ENCODE peak calls at places on chromosomes 3 and 15, in ten cellular contexts. One of them, this sample, is unnamed.

GRCh38 chr3:170128259-170128976 is 53.1 kb downstream of the PHC3 start:
- DNase-seq in NCI-H345: no peak
- DNase-seq in breast epithelium: no peak
- DNase-seq in AG10803: no peak
- DNase-seq in neural progenitor cell: no peak
- DNase-seq in HCEC 1CT: no peak
- DNase-seq in NCI-H1436: no peak
- DNase-seq in Calu3: no peak
- DNase-seq in A549: no peak
- DNase-seq in fibroblast of villous mesenchyme: peak; percentile 28
- DNase-seq in this sample: no peak

GRCh38 chr3:62201438-62202035 is 171.8 kb downstream of the FEZF2 start:
- DNase-seq in NCI-H345: peak; percentile 6
- DNase-seq in breast epithelium: no peak
- DNase-seq in AG10803: peak; percentile 39
- DNase-seq in neural progenitor cell: peak; percentile 49
- DNase-seq in HCEC 1CT: peak; percentile 17
- DNase-seq in NCI-H1436: no peak
- DNase-seq in Calu3: peak; percentile 18
- DNase-seq in A549: peak; percentile 6
- DNase-seq in fibroblast of villous mesenchyme: peak; percentile 39
- DNase-seq in this sample: peak; percentile 65

GRCh38 chr3:129597087-129597791 is 9.2 kb downstream of the PLXND1 start:
- DNase-seq in NCI-H345: no peak
- DNase-seq in breast epithelium: no peak
- DNase-seq in AG10803: peak; percentile 65
- DNase-seq in neural progenitor cell: no peak
- DNase-seq in HCEC 1CT: no peak
- DNase-seq in NCI-H1436: no peak
- DNase-seq in Calu3: no peak
- DNase-seq in A549: no peak
- DNase-seq in fibroblast of villous mesenchyme: peak; percentile 75
- DNase-seq in this sample: peak; percentile 69

GRCh38 chr3:5376761-5377160 is 189.3 kb downstream of the EDEM1 start:
- DNase-seq in NCI-H345: peak; percentile 77
- DNase-seq in breast epithelium: no peak
- DNase-seq in AG10803: no peak
- DNase-seq in neural progenitor cell: peak; percentile 49
- DNase-seq in HCEC 1CT: no peak
- DNase-seq in NCI-H1436: peak; percentile 7
- DNase-seq in Calu3: peak; percentile 52
- DNase-seq in A549: no peak
- DNase-seq in fibroblast of villous mesenchyme: no peak
- DNase-seq in this sample: no peak

GRCh38 chr3:176430244-176430893 is 766.9 kb downstream of the TBL1XR1 start:
- DNase-seq in NCI-H345: peak; percentile 30
- DNase-seq in breast epithelium: no peak
- DNase-seq in AG10803: peak; percentile 67
- DNase-seq in neural progenitor cell: peak; percentile 33
- DNase-seq in HCEC 1CT: peak; percentile 59
- DNase-seq in NCI-H1436: peak; percentile 52
- DNase-seq in Calu3: peak; percentile 24
- DNase-seq in A549: peak; percentile 29
- DNase-seq in fibroblast of villous mesenchyme: peak; percentile 53
- DNase-seq in this sample: peak; percentile 76

GRCh38 chr3:39989746-39990145 is 180.3 kb downstream of the MYRIP start:
- DNase-seq in NCI-H345: no peak
- DNase-seq in breast epithelium: no peak
- DNase-seq in AG10803: no peak
- DNase-seq in neural progenitor cell: no peak
- DNase-seq in HCEC 1CT: no peak
- DNase-seq in NCI-H1436: no peak
- DNase-seq in Calu3: no peak
- DNase-seq in A549: no peak
- DNase-seq in fibroblast of villous mesenchyme: no peak
- DNase-seq in this sample: no peak

GRCh38 chr15:58244546-58244945 is 106.4 kb downstream of the AQP9 start:
- DNase-seq in NCI-H345: no peak
- DNase-seq in breast epithelium: no peak
- DNase-seq in AG10803: no peak
- DNase-seq in neural progenitor cell: no peak
- DNase-seq in HCEC 1CT: no peak
- DNase-seq in NCI-H1436: no peak
- DNase-seq in Calu3: no peak
- DNase-seq in A549: no peak
- DNase-seq in fibroblast of villous mesenchyme: no peak
- DNase-seq in this sample: no peak

GRCh38 chr15:99019558-99020540 is 12.3 kb upstream of the PGPEP1L start:
- DNase-seq in NCI-H345: no peak
- DNase-seq in breast epithelium: no peak
- DNase-seq in AG10803: peak; percentile 86
- DNase-seq in neural progenitor cell: no peak
- DNase-seq in HCEC 1CT: peak; percentile 74
- DNase-seq in NCI-H1436: no peak
- DNase-seq in Calu3: no peak
- DNase-seq in A549: peak; percentile 48
- DNase-seq in fibroblast of villous mesenchyme: peak; percentile 45
- DNase-seq in this sample: peak; percentile 73

GRCh38 chr3:70108546-70108945 is 109.0 kb downstream of the SAMMSON start:
- DNase-seq in NCI-H345: no peak
- DNase-seq in breast epithelium: no peak
- DNase-seq in AG10803: no peak
- DNase-seq in neural progenitor cell: peak; percentile 45
- DNase-seq in HCEC 1CT: no peak
- DNase-seq in NCI-H1436: no peak
- DNase-seq in Calu3: no peak
- DNase-seq in A549: no peak
- DNase-seq in fibroblast of villous mesenchyme: no peak
- DNase-seq in this sample: no peak

GRCh38 chr3:105516972-105517371 is 150.3 kb downstream of the ALCAM start:
- DNase-seq in NCI-H345: no peak
- DNase-seq in breast epithelium: no peak
- DNase-seq in AG10803: no peak
- DNase-seq in neural progenitor cell: peak; percentile 29
- DNase-seq in HCEC 1CT: no peak
- DNase-seq in NCI-H1436: no peak
- DNase-seq in Calu3: no peak
- DNase-seq in A549: peak; percentile 29
- DNase-seq in fibroblast of villous mesenchyme: no peak
- DNase-seq in this sample: no peak

GRCh38 chr15:80132382-80132781 is 20.4 kb upstream of the FAH start:
- DNase-seq in NCI-H345: no peak
- DNase-seq in breast epithelium: no peak
- DNase-seq in AG10803: no peak
- DNase-seq in neural progenitor cell: no peak
- DNase-seq in HCEC 1CT: no peak
- DNase-seq in NCI-H1436: no peak
- DNase-seq in Calu3: no peak
- DNase-seq in A549: no peak
- DNase-seq in fibroblast of villous mesenchyme: no peak
- DNase-seq in this sample: no peak

GRCh38 chr3:65107174-65107573 is 419.4 kb upstream of the ADAMTS9 start:
- DNase-seq in NCI-H345: no peak
- DNase-seq in breast epithelium: no peak
- DNase-seq in AG10803: no peak
- DNase-seq in neural progenitor cell: no peak
- DNase-seq in HCEC 1CT: no peak
- DNase-seq in NCI-H1436: no peak
- DNase-seq in Calu3: no peak
- DNase-seq in A549: no peak
- DNase-seq in fibroblast of villous mesenchyme: peak; percentile 5
- DNase-seq in this sample: peak; percentile 56

GRCh38 chr15:35725353-35725752 is 179.4 kb upstream of the DPH6 start:
- DNase-seq in NCI-H345: no peak
- DNase-seq in breast epithelium: no peak
- DNase-seq in AG10803: peak; percentile 21
- DNase-seq in neural progenitor cell: no peak
- DNase-seq in HCEC 1CT: peak; percentile 78
- DNase-seq in NCI-H1436: no peak
- DNase-seq in Calu3: no peak
- DNase-seq in A549: no peak
- DNase-seq in fibroblast of villous mesenchyme: peak; percentile 81
- DNase-seq in this sample: peak; percentile 54

GRCh38 chr3:113594066-113594465 is 61.7 kb downstream of the SIDT1 start:
- DNase-seq in NCI-H345: peak; percentile 59
- DNase-seq in breast epithelium: no peak
- DNase-seq in AG10803: no peak
- DNase-seq in neural progenitor cell: no peak
- DNase-seq in HCEC 1CT: no peak
- DNase-seq in NCI-H1436: no peak
- DNase-seq in Calu3: no peak
- DNase-seq in A549: no peak
- DNase-seq in fibroblast of villous mesenchyme: no peak
- DNase-seq in this sample: no peak

GRCh38 chr15:87326274-87326673 is 930.3 kb downstream of the NTRK3 start:
- DNase-seq in NCI-H345: no peak
- DNase-seq in breast epithelium: no peak
- DNase-seq in AG10803: no peak
- DNase-seq in neural progenitor cell: no peak
- DNase-seq in HCEC 1CT: no peak
- DNase-seq in NCI-H1436: no peak
- DNase-seq in Calu3: no peak
- DNase-seq in A549: no peak
- DNase-seq in fibroblast of villous mesenchyme: peak; percentile 7
- DNase-seq in this sample: no peak

GRCh38 chr15:58903232-58903631 is 30.2 kb downstream of the SLTM start:
- DNase-seq in NCI-H345: no peak
- DNase-seq in breast epithelium: no peak
- DNase-seq in AG10803: peak; percentile 11
- DNase-seq in neural progenitor cell: no peak
- DNase-seq in HCEC 1CT: no peak
- DNase-seq in NCI-H1436: no peak
- DNase-seq in Calu3: no peak
- DNase-seq in A549: no peak
- DNase-seq in fibroblast of villous mesenchyme: peak; percentile 31
- DNase-seq in this sample: peak; percentile 87

GRCh38 chr3:30894521-30895289 is at the start of gene GADL1:
- DNase-seq in NCI-H345: peak; percentile 72
- DNase-seq in breast epithelium: no peak
- DNase-seq in AG10803: peak; percentile 17
- DNase-seq in neural progenitor cell: peak; percentile 77
- DNase-seq in HCEC 1CT: peak; percentile 14
- DNase-seq in NCI-H1436: peak; percentile 44
- DNase-seq in Calu3: peak; percentile 11
- DNase-seq in A549: peak; percentile 10
- DNase-seq in fibroblast of villous mesenchyme: peak; percentile 10
- DNase-seq in this sample: peak; percentile 23

GRCh38 chr3:148861277-148861869 is 3.7 kb upstream of the CPA3 start:
- DNase-seq in NCI-H345: peak; percentile 13
- DNase-seq in breast epithelium: no peak
- DNase-seq in AG10803: peak; percentile 60
- DNase-seq in neural progenitor cell: peak; percentile 50
- DNase-seq in HCEC 1CT: peak; percentile 72
- DNase-seq in NCI-H1436: peak; percentile 22
- DNase-seq in Calu3: no peak
- DNase-seq in A549: peak; percentile 50
- DNase-seq in fibroblast of villous mesenchyme: peak; percentile 53
- DNase-seq in this sample: peak; percentile 81

GRCh38 chr3:39000008-39000450 is 51.7 kb downstream of the SCN11A start:
- DNase-seq in NCI-H345: peak; percentile 53
- DNase-seq in breast epithelium: no peak
- DNase-seq in AG10803: peak; percentile 70
- DNase-seq in neural progenitor cell: peak; percentile 79
- DNase-seq in HCEC 1CT: peak; percentile 77
- DNase-seq in NCI-H1436: no peak
- DNase-seq in Calu3: no peak
- DNase-seq in A549: peak; percentile 74
- DNase-seq in fibroblast of villous mesenchyme: peak; percentile 77
- DNase-seq in this sample: peak; percentile 87

GRCh38 chr3:74663178-74663577 is 48.7 kb upstream of the CNTN3 start:
- DNase-seq in NCI-H345: no peak
- DNase-seq in breast epithelium: no peak
- DNase-seq in AG10803: no peak
- DNase-seq in neural progenitor cell: no peak
- DNase-seq in HCEC 1CT: no peak
- DNase-seq in NCI-H1436: no peak
- DNase-seq in Calu3: no peak
- DNase-seq in A549: no peak
- DNase-seq in fibroblast of villous mesenchyme: no peak
- DNase-seq in this sample: no peak

GRCh38 chr15:22895465-22896190 is 57.2 kb downstream of the NIPA2 start:
- DNase-seq in NCI-H345: no peak
- DNase-seq in breast epithelium: no peak
- DNase-seq in AG10803: no peak
- DNase-seq in neural progenitor cell: no peak
- DNase-seq in HCEC 1CT: peak; percentile 31
- DNase-seq in NCI-H1436: no peak
- DNase-seq in Calu3: peak; percentile 66
- DNase-seq in A549: peak; percentile 80
- DNase-seq in fibroblast of villous mesenchyme: peak; percentile 54
- DNase-seq in this sample: peak; percentile 78

GRCh38 chr15:41822471-41822870 is 5.4 kb upstream of the JMJD7 start:
- DNase-seq in NCI-H345: no peak
- DNase-seq in breast epithelium: no peak
- DNase-seq in AG10803: no peak
- DNase-seq in neural progenitor cell: no peak
- DNase-seq in HCEC 1CT: no peak
- DNase-seq in NCI-H1436: no peak
- DNase-seq in Calu3: no peak
- DNase-seq in A549: no peak
- DNase-seq in fibroblast of villous mesenchyme: no peak
- DNase-seq in this sample: no peak

GRCh38 chr15:84983711-84984110 is 2.1 kb downstream of the PDE8A start:
- DNase-seq in NCI-H345: no peak
- DNase-seq in breast epithelium: no peak
- DNase-seq in AG10803: no peak
- DNase-seq in neural progenitor cell: no peak
- DNase-seq in HCEC 1CT: no peak
- DNase-seq in NCI-H1436: no peak
- DNase-seq in Calu3: no peak
- DNase-seq in A549: peak; percentile 34
- DNase-seq in fibroblast of villous mesenchyme: no peak
- DNase-seq in this sample: peak; percentile 43

GRCh38 chr3:38723569-38724391 is 74.3 kb upstream of the SCN5A start:
- DNase-seq in NCI-H345: no peak
- DNase-seq in breast epithelium: no peak
- DNase-seq in AG10803: no peak
- DNase-seq in neural progenitor cell: no peak
- DNase-seq in HCEC 1CT: no peak
- DNase-seq in NCI-H1436: no peak
- DNase-seq in Calu3: no peak
- DNase-seq in A549: no peak
- DNase-seq in fibroblast of villous mesenchyme: no peak
- DNase-seq in this sample: no peak

GRCh38 chr3:27758083-27758482 is 36.0 kb upstream of the EOMES start:
- DNase-seq in NCI-H345: no peak
- DNase-seq in breast epithelium: no peak
- DNase-seq in AG10803: peak; percentile 75
- DNase-seq in neural progenitor cell: no peak
- DNase-seq in HCEC 1CT: peak; percentile 93
- DNase-seq in NCI-H1436: no peak
- DNase-seq in Calu3: no peak
- DNase-seq in A549: peak; percentile 62
- DNase-seq in fibroblast of villous mesenchyme: peak; percentile 70
- DNase-seq in this sample: peak; percentile 91

GRCh38 chr15:90231028-90232017 is 2.4 kb downstream of the CIB1 start:
- DNase-seq in NCI-H345: no peak
- DNase-seq in breast epithelium: no peak
- DNase-seq in AG10803: no peak
- DNase-seq in neural progenitor cell: no peak
- DNase-seq in HCEC 1CT: no peak
- DNase-seq in NCI-H1436: no peak
- DNase-seq in Calu3: no peak
- DNase-seq in A549: no peak
- DNase-seq in fibroblast of villous mesenchyme: no peak
- DNase-seq in this sample: no peak

GRCh38 chr3:194772241-194773000 is 86.7 kb downstream of the FAM43A start:
- DNase-seq in NCI-H345: no peak
- DNase-seq in breast epithelium: no peak
- DNase-seq in AG10803: no peak
- DNase-seq in neural progenitor cell: no peak
- DNase-seq in HCEC 1CT: no peak
- DNase-seq in NCI-H1436: no peak
- DNase-seq in Calu3: no peak
- DNase-seq in A549: no peak
- DNase-seq in fibroblast of villous mesenchyme: no peak
- DNase-seq in this sample: no peak

GRCh38 chr3:95302044-95302443 is 1239.2 kb downstream of the NSUN3 start:
- DNase-seq in NCI-H345: no peak
- DNase-seq in breast epithelium: no peak
- DNase-seq in AG10803: no peak
- DNase-seq in neural progenitor cell: no peak
- DNase-seq in HCEC 1CT: peak; percentile 9
- DNase-seq in NCI-H1436: no peak
- DNase-seq in Calu3: peak; percentile 18
- DNase-seq in A549: peak; percentile 40
- DNase-seq in fibroblast of villous mesenchyme: peak; percentile 43
- DNase-seq in this sample: peak; percentile 71

This sample was measured in choroid plexus epithelial cell.